ENCODE peak calls at places on chromosomes 12 and 14, in four cellular contexts. C, U, N and M are unnamed samples.

GRCh38 chr12:77888611-77889010 is 57.9 kb downstream of the NAV3 start:
- DNase-seq in C (peak), U (no peak), N (no peak), M (no peak)

GRCh38 chr14:67733609-67734008 is 31.9 kb downstream of the RDH12 start:
- DNase-seq in C (no peak), U (peak), N (no peak), M (no peak)

GRCh38 chr14:105398044-105398725 is at the start of gene TEX22:
- DNase-seq in C (peak), U (peak), N (peak), M (peak)

GRCh38 chr12:49983892-49984291 is 11.1 kb downstream of the AQP6 start:
- DNase-seq in C (peak), U (no peak), N (no peak), M (no peak)

GRCh38 chr14:63853831-63854293 is 1.1 kb downstream of the SYNE2 start:
- DNase-seq in C (peak), U (peak), N (peak), M (no peak)

GRCh38 chr14:77133718-77134338 is 7.8 kb downstream of the ZDHHC22 start:
- DNase-seq in C (peak), U (peak), N (peak), M (peak)

GRCh38 chr14:99818503-99819036 is 25.4 kb downstream of the EML1 start:
- DNase-seq in C (no peak), U (no peak), N (no peak), M (no peak)

GRCh38 chr14:70011098-70011497 is 131.9 kb downstream of the SMOC1 start:
- DNase-seq in C (no peak), U (no peak), N (no peak), M (no peak)

GRCh38 chr12:94145231-94145979 is 3.0 kb upstream of the PLXNC1 start:
- DNase-seq in C (peak), U (peak), N (no peak), M (no peak)